ENCODE peak calls at places on chromosomes 5 and 9, in five cellular contexts. S is HepG2, C is K562, N is H1, M is GM12878. L is an unnamed sample.

GRCh38 chr5:152642880-152643279 is 237.8 kb upstream of the NMUR2 start:
- DNase-seq in S (no peak), C (no peak), N (no peak), M (no peak), L (no peak)

GRCh38 chr5:73130811-73131210 is 10.4 kb downstream of the TMEM171 start:
- DNase-seq in S (no peak), C (no peak), N (no peak), M (no peak), L (no peak)

GRCh38 chr5:108380531-108381021 is 1.3 kb downstream of the FBXL17 start:
- DNase-seq in S (peak), C (peak), N (no peak), M (peak), L (peak)

GRCh38 chr9:135482015-135482754 is 2.6 kb downstream of the PPP1R26 start:
- DNase-seq in S (no peak), C (no peak), N (no peak), M (no peak), L (no peak)

GRCh38 chr9:100285080-100285479 is 67.7 kb downstream of the TEX10 start:
- DNase-seq in S (no peak), C (no peak), N (no peak), M (no peak), L (no peak)

GRCh38 chr5:126414874-126415502 is 8.2 kb upstream of the GRAMD2B start:
- DNase-seq in S (no peak), C (no peak), N (no peak), M (no peak), L (no peak)

GRCh38 chr9:132239518-132239917 is 77.7 kb downstream of the NTNG2 start:
- DNase-seq in S (no peak), C (no peak), N (no peak), M (no peak), L (no peak)

GRCh38 chr5:129094087-129094923 is at the start of gene ISOC1:
- DNase-seq in S (peak), C (peak), N (peak), M (peak), L (peak)

GRCh38 chr5:820245-820644 is 30.5 kb downstream of the ZDHHC11 start:
- DNase-seq in S (no peak), C (peak), N (no peak), M (no peak), L (no peak)

GRCh38 chr5:18299166-18299565 is 664.9 kb downstream of the TAF11L14 start:
- DNase-seq in S (no peak), C (no peak), N (no peak), M (no peak), L (no peak)

GRCh38 chr9:121204611-121205010 is 2.9 kb upstream of the RAB14 start:
- DNase-seq in S (no peak), C (no peak), N (no peak), M (no peak), L (no peak)

GRCh38 chr5:55371145-55371544 is 63.4 kb downstream of the MTREX start:
- DNase-seq in S (no peak), C (no peak), N (no peak), M (no peak), L (no peak)

GRCh38 chr9:37229882-37230482 is 109.6 kb downstream of the ZCCHC7 start:
- DNase-seq in S (no peak), C (no peak), N (no peak), M (no peak), L (peak)

GRCh38 chr9:35618325-35618727 is at the start of gene CD72:
- DNase-seq in S (no peak), C (peak), N (no peak), M (no peak), L (no peak)

GRCh38 chr5:134247411-134247810 is 21.5 kb upstream of the PPP2CA start:
- DNase-seq in S (peak), C (no peak), N (no peak), M (no peak), L (no peak)

GRCh38 chr5:5933651-5934050 is 444.7 kb downstream of the MED10 start:
- DNase-seq in S (no peak), C (no peak), N (no peak), M (no peak), L (no peak)

GRCh38 chr5:115419794-115420585 is 123.5 kb upstream of the CCDC112 start:
- DNase-seq in S (no peak), C (no peak), N (peak), M (no peak), L (peak)

GRCh38 chr5:140018517-140018916 is 24.6 kb downstream of the NRG2 start:
- DNase-seq in S (no peak), C (no peak), N (no peak), M (no peak), L (no peak)

GRCh38 chr5:146640285-146640896 is 124.4 kb upstream of the GPR151 start:
- DNase-seq in S (no peak), C (no peak), N (no peak), M (no peak), L (no peak)

GRCh38 chr9:4160284-4160683 is 139.6 kb downstream of the GLIS3 start:
- DNase-seq in S (no peak), C (no peak), N (no peak), M (no peak), L (no peak)

GRCh38 chr5:149271195-149271716 is 403 bp upstream of the AFAP1L1 start:
- DNase-seq in S (peak), C (no peak), N (no peak), M (no peak), L (peak)

GRCh38 chr9:99285965-99286364 is 63.9 kb downstream of the SEC61B start:
- DNase-seq in S (no peak), C (no peak), N (no peak), M (no peak), L (no peak)

GRCh38 chr5:125041798-125042197 is 295.4 kb upstream of the ZNF608 start:
- DNase-seq in S (no peak), C (no peak), N (no peak), M (no peak), L (no peak)

GRCh38 chr9:37715991-37716505 is 37.6 kb upstream of the TRMT10B start:
- DNase-seq in S (no peak), C (no peak), N (no peak), M (no peak), L (no peak)

GRCh38 chr9:127159949-127160610 is 37.6 kb upstream of the ANGPTL2 start:
- DNase-seq in S (no peak), C (no peak), N (no peak), M (no peak), L (no peak)

GRCh38 chr9:127162046-127162445 is 39.6 kb upstream of the ANGPTL2 start:
- DNase-seq in S (no peak), C (no peak), N (no peak), M (no peak), L (no peak)

GRCh38 chr9:127162567-127163365 is 40.3 kb upstream of the ANGPTL2 start:
- DNase-seq in S (no peak), C (no peak), N (no peak), M (no peak), L (no peak)

GRCh38 chr9:127161081-127161621 is 38.7 kb upstream of the ANGPTL2 start:
- DNase-seq in S (no peak), C (no peak), N (no peak), M (no peak), L (no peak)

GRCh38 chr9:127158995-127159801 is 36.8 kb upstream of the ANGPTL2 start:
- DNase-seq in S (peak), C (no peak), N (peak), M (no peak), L (peak)
- TF ChIP-seq HDAC2 in S (peak), C (no peak), N (peak), M (no peak), L (no peak)

DNA sequence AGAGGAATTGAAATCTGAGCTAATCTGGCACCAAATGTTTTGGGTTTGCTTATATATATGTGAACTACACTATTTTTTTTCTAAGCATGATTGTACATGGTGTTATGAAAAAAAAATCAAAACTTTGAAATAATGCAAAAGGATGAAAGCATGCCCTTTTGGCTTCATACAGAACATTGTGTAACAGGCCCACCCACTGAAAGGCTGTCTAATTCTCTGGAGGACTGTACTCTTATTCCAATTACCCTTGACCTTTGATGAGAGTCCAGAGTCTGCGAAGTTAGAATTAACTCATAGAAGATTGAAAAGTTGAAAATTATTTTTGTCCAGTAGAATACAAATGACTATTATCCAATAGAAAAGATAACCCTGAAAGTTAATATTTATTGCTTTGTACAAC is 117.5 kb downstream of the ADAMTS12 start:
- DNase-seq in S (no peak), C (no peak), N (no peak), M (no peak), L (no peak)
- TF ChIP-seq HDAC2 in S (no peak), C (no peak), N (no peak), M (no peak), L (no peak)

GRCh38 chr5:168467755-168468280 is 18.5 kb upstream of the RARS1 start:
- DNase-seq in S (no peak), C (no peak), N (no peak), M (no peak), L (no peak)
- TF ChIP-seq HDAC2 in S (no peak), C (no peak), N (no peak), M (no peak), L (no peak)

GRCh38 chr5:26610581-26610980 is 427.8 kb downstream of the CDH9 start:
- DNase-seq in S (no peak), C (no peak), N (no peak), M (no peak), L (no peak)
- TF ChIP-seq HDAC2 in S (no peak), C (no peak), N (no peak), M (no peak), L (no peak)

GRCh38 chr9:96453625-96454024 is 3.7 kb downstream of the HABP4 start:
- DNase-seq in S (peak), C (no peak), N (no peak), M (no peak), L (peak)

GRCh38 chr9:96449844-96450612 is at the start of gene HABP4:
- DNase-seq in S (peak), C (peak), N (peak), M (peak), L (peak)

GRCh38 chr9:96448546-96449170 is 1.3 kb upstream of the HABP4 start:
- DNase-seq in S (no peak), C (no peak), N (no peak), M (no peak), L (no peak)

GRCh38 chr9:96449522-96449843 is 486 bp upstream of the HABP4 start:
- DNase-seq in S (no peak), C (no peak), N (peak), M (no peak), L (no peak)

DNA sequence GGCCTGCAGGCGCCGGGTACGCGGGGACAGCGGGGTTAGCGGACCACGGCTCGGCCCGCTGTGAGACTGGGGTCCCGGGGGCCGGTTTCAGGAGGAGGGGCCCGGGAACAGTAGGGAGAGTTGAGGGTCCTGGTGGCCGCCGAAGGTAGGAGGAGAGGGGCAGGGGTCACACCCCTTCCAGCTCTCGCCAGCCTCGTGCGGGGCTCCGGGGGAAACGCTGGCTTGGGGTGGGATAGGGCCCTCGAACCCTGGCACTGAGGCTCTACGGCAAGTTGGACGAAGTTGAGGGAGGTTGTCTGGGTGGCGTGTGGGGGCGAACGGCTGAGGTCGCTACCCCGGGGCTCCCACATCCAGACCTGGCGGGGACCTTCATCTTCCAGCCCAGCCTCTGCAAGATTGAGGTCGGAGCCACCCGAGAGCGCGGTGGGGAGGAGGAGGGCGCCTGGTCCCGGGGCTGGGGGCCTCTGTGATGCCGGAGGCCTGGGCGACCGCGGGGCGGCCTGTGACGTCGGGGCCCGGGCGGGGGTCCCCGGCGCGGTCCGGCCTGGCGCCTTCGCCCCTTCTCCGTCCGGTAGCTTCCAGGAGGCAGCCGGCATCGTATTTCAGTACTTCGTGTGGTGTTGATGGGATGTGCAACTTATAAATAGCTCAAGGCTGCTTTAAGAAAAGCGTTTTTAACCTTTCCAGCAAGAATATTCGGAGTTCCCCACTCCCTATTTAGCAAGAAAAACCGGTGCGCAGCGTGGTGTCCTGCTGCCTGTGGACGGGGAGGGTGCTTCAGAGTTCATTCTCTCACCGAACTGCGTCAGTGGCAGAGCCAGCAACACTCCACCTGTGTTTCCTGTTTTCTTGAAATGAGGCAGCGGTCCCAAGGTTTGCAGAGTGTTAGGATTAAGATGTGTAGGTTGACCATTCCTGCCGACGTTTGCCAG is 910 bp downstream of the HABP4 start:
- DNase-seq in S (peak), C (no peak), N (no peak), M (no peak), L (peak)
- TF ChIP-seq HDAC2 in S (peak), C (no peak), N (no peak), M (no peak), L (no peak)

DNA sequence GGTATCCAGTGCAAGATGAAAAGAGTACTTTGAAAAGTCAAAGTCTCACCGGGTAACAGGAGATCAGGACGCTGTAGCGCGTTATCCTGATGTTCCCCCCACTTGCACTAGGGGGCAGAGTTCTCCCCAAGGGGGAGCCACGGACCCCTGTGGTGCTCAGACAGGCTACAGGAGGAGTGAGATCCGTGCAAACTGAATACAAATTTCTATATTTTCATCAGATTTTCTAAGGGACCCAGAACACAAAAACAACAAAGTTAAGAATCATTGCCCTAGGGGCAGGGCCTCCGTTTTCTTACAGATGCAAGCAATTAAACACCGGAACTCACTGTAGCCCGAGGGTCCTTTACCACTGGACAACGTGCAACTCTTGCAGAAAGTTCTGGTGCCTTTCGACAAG is 2.0 kb downstream of the MYO10 start:
- DNase-seq in S (peak), C (peak), N (peak), M (no peak), L (peak)
- TF ChIP-seq HDAC2 in S (no peak), C (no peak), N (no peak), M (no peak), L (peak)

GRCh38 chr9:124765439-124765835 is 5.7 kb downstream of the NR6A1 start:
- DNase-seq in S (no peak), C (no peak), N (no peak), M (no peak), L (no peak)

GRCh38 chr9:124762633-124763032 is 8.5 kb downstream of the NR6A1 start:
- DNase-seq in S (no peak), C (no peak), N (no peak), M (no peak), L (no peak)

GRCh38 chr9:124766326-124766725 is 4.8 kb downstream of the NR6A1 start:
- DNase-seq in S (no peak), C (no peak), N (no peak), M (no peak), L (no peak)

GRCh38 chr9:124766815-124767554 is 4.1 kb downstream of the NR6A1 start:
- DNase-seq in S (no peak), C (no peak), N (no peak), M (no peak), L (peak)

GRCh38 chr9:124764774-124765438 is 6.2 kb downstream of the NR6A1 start:
- DNase-seq in S (peak), C (peak), N (no peak), M (no peak), L (peak)
- TF ChIP-seq HDAC2 in S (no peak), C (no peak), N (no peak), M (no peak), L (no peak)

DNA sequence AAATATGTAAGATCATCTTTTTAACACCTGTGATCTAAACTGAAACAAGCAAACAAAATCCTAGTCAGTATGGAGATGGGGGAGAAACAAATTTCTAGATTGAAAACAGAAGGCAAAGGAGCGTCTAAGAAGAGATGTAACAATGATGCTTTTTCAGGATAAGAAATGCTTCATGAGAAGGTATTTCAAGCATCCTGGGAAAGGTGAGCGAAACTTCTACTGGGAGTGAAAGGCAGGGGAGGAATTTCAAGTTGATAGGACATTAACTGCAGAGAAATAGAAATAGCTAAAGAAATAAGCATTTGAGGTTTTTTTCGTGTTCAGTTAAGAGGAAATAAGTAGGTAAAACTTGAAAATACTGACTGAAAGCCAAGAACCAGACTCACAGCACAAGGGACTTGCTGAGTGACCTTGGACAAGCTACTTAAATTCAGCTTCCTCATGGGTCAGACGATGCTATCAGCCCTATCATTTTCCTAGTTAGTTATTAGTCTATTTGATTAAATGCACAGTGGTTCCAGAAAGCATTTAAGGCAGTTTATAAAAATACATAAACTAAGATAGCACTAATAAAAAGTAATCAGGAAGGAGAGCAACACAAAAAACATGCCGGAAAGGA is 406.3 kb downstream of the PDE4D start:
- DNase-seq in S (no peak), C (no peak), N (no peak), M (no peak), L (no peak)
- TF ChIP-seq HDAC2 in S (no peak), C (no peak), N (no peak), M (no peak), L (no peak)

L was measured in A549.